ENCODE peak calls at places on chromosomes 7 and 10, in eight cellular contexts. S is NCI-H1105; H is GOT3; G is hepatocyte; P is sigmoid colon; D is NCI-H1436; M is ecto neural progenitor cell; R is naive thymus-derived CD8-positive, alpha-beta T cell. V is an unnamed sample.

GRCh38 chr7:151566897-151567320 is 47.2 kb upstream of the RHEB start:
- DNase-seq in S (no peak), H (no peak), G (peak; percentile 26), P (peak; percentile 70), D (no peak), M (no peak), R (no peak), V (no peak)

GRCh38 chr7:157875230-157876179 is 538.7 kb downstream of the DNAJB6 start:
- DNase-seq in S (no peak), H (no peak), G (peak; percentile 79), P (no peak), D (peak; percentile 4), M (peak; percentile 79), R (peak; percentile 53), V (peak; percentile 68)

GRCh38 chr7:79352323-79352722 is 101.1 kb downstream of the MAGI2 start:
- DNase-seq in S (no peak), H (no peak), G (no peak), P (no peak), D (no peak), M (no peak), R (no peak), V (no peak)

GRCh38 chr7:104207348-104207730 is 474 bp downstream of the ORC5 start:
- DNase-seq in S (no peak), H (no peak), G (no peak), P (no peak), D (no peak), M (no peak), R (peak; percentile 0), V (no peak)

GRCh38 chr10:67839957-67840356 is 2.0 kb upstream of the DNAJC12 start:
- DNase-seq in S (no peak), H (no peak), G (no peak), P (no peak), D (no peak), M (no peak), R (no peak), V (no peak)

GRCh38 chr10:7119325-7120015 is 291.4 kb downstream of the SFMBT2 start:
- DNase-seq in S (no peak), H (no peak), G (no peak), P (no peak), D (no peak), M (no peak), R (no peak), V (no peak)

GRCh38 chr10:89591796-89592271 is 53.2 kb downstream of the PANK1 start:
- DNase-seq in S (no peak), H (no peak), G (peak; percentile 65), P (no peak), D (no peak), M (no peak), R (no peak), V (no peak)

GRCh38 chr10:62424026-62424425 is 49.9 kb downstream of the ZNF365 start:
- DNase-seq in S (no peak), H (no peak), G (no peak), P (no peak), D (no peak), M (no peak), R (no peak), V (no peak)

GRCh38 chr10:97422921-97423420 is 3.0 kb upstream of the PGAM1 start:
- DNase-seq in S (no peak), H (no peak), G (no peak), P (no peak), D (no peak), M (no peak), R (no peak), V (no peak)

GRCh38 chr7:140694592-140694991 is 1.9 kb upstream of the NDUFB2 start:
- DNase-seq in S (no peak), H (no peak), G (no peak), P (no peak), D (no peak), M (no peak), R (no peak), V (no peak)

GRCh38 chr7:31074403-31074802 is 22.3 kb downstream of the ADCYAP1R1 start:
- DNase-seq in S (no peak), H (no peak), G (no peak), P (peak; percentile 94), D (no peak), M (no peak), R (no peak), V (no peak)

GRCh38 chr10:127315888-127316287 is 119.5 kb upstream of the INSYN2A start:
- DNase-seq in S (no peak), H (no peak), G (no peak), P (no peak), D (no peak), M (no peak), R (no peak), V (no peak)

GRCh38 chr7:962401-963081 is 8.1 kb upstream of the ADAP1 start:
- DNase-seq in S (no peak), H (no peak), G (no peak), P (peak; percentile 55), D (no peak), M (no peak), R (no peak), V (no peak)

GRCh38 chr10:49220679-49221078 is 32.5 kb upstream of the TMEM273 start:
- DNase-seq in S (no peak), H (no peak), G (no peak), P (no peak), D (no peak), M (no peak), R (no peak), V (no peak)

GRCh38 chr7:140003913-140004382 is 58.8 kb downstream of the PARP12 start:
- DNase-seq in S (no peak), H (no peak), G (peak; percentile 69), P (no peak), D (no peak), M (no peak), R (peak; percentile 14), V (peak; percentile 74)

GRCh38 chr7:106767498-106768323 is 97.4 kb upstream of the PIK3CG start:
- DNase-seq in S (no peak), H (no peak), G (no peak), P (no peak), D (no peak), M (no peak), R (peak; percentile 6), V (peak; percentile 29)

GRCh38 chr10:68647928-68648327 is 73.1 kb upstream of the CCAR1 start:
- DNase-seq in S (no peak), H (no peak), G (peak; percentile 13), P (no peak), D (no peak), M (no peak), R (no peak), V (no peak)

GRCh38 chr7:73968511-73968910 is 59.5 kb upstream of the ELN start:
- DNase-seq in S (no peak), H (no peak), G (no peak), P (no peak), D (no peak), M (no peak), R (no peak), V (no peak)

GRCh38 chr10:103676058-103676785 is 179.2 kb downstream of the SH3PXD2A start:
- DNase-seq in S (no peak), H (no peak), G (peak; percentile 59), P (peak; percentile 88), D (no peak), M (no peak), R (no peak), V (no peak)